ENCODE peak calls at places on chromosomes 11 and 22, in five cellular contexts. V is stomach, D is transverse colon, B is HCT116, G is suprapubic skin. K is an unnamed sample.

GRCh38 chr22:36369922-36370781 is 17.6 kb downstream of the MYH9 start:
- DNase-seq in B (no peak), D (peak; percentile 80), G (no peak), V (peak; percentile 76), K (peak; percentile 92)

GRCh38 chr22:17149073-17149815 is 9.8 kb downstream of the HDHD5 start:
- DNase-seq in G (peak; percentile 55), D (peak; percentile 81), V (peak; percentile 62), B (no peak), K (no peak)

GRCh38 chr11:96254087-96254486 is 88.9 kb downstream of the MAML2 start:
- DNase-seq in B (no peak), G (no peak), V (no peak), D (peak; percentile 35), K (peak; percentile 42)

GRCh38 chr11:76614471-76615183 is 55.9 kb downstream of the LRRC32 start:
- DNase-seq in G (peak; percentile 87), V (peak; percentile 23), B (no peak), D (no peak), K (no peak)

GRCh38 chr11:22707119-22707899 is 40.9 kb downstream of the GAS2 start:
- DNase-seq in B (no peak), D (no peak), G (no peak), V (no peak), K (no peak)

GRCh38 chr11:69216609-69217008 is 60.9 kb downstream of the SMIM38 start:
- DNase-seq in B (no peak), D (no peak), V (peak; percentile 8), G (peak; percentile 48), K (no peak)

GRCh38 chr11:61814242-61814957 is 2.4 kb downstream of the FADS1 start:
- DNase-seq in D (peak; percentile 34), G (no peak), V (no peak), B (peak; percentile 67), K (peak; percentile 42)

GRCh38 chr22:24315367-24315781 is 44.7 kb downstream of the SPECC1L start:
- DNase-seq in D (no peak), G (no peak), B (no peak), V (no peak), K (no peak)

GRCh38 chr11:34536056-34536455 is 22.5 kb upstream of the ELF5 start:
- DNase-seq in B (no peak), G (no peak), V (no peak), D (no peak), K (no peak)

GRCh38 chr11:3616721-3617460 is 24.9 kb downstream of the ART5 start:
- DNase-seq in V (no peak), G (no peak), B (no peak), D (no peak), K (peak; percentile 79)

GRCh38 chr11:109851780-109852390 is 241.3 kb upstream of the ZC3H12C start:
- DNase-seq in B (no peak), D (no peak), G (no peak), V (no peak), K (no peak)

GRCh38 chr11:4454031-4454430 is 4.9 kb downstream of the OR52K2 start:
- DNase-seq in V (no peak), G (no peak), B (no peak), D (no peak), K (no peak)

GRCh38 chr22:36936362-36937116 is 23.1 kb downstream of the CSF2RB start:
- DNase-seq in V (no peak), D (no peak), G (no peak), B (no peak), K (peak; percentile 65)

GRCh38 chr22:50016308-50016987 is 3.9 kb upstream of the IL17REL start:
- DNase-seq in B (no peak), V (no peak), D (peak; percentile 6), G (peak; percentile 37), K (peak; percentile 19)

GRCh38 chr11:19919050-19919561 is 206.5 kb downstream of the NAV2 start:
- DNase-seq in B (no peak), V (peak; percentile 65), D (peak; percentile 20), G (no peak), K (no peak)

GRCh38 chr11:109306322-109306721 is 115.7 kb upstream of the C11orf87 start:
- DNase-seq in B (no peak), G (no peak), V (no peak), D (no peak), K (no peak)

GRCh38 chr11:19284881-19285280 is 44.1 kb upstream of the E2F8 start:
- DNase-seq in B (no peak), G (no peak), V (no peak), D (no peak), K (no peak)

GRCh38 chr11:61844909-61845565 is 16.9 kb downstream of the FADS2 start:
- DNase-seq in B (no peak), V (no peak), G (no peak), D (no peak), K (no peak)

GRCh38 chr22:41782316-41782715 is 18.2 kb upstream of the CCDC134 start:
- DNase-seq in G (no peak), D (peak; percentile 17), V (no peak), B (no peak), K (no peak)

GRCh38 chr22:38781033-38781432 is 12.9 kb downstream of the DNAL4 start:
- DNase-seq in B (no peak), D (no peak), G (no peak), V (no peak), K (no peak)

GRCh38 chr11:117834838-117835443 is 10.4 kb upstream of the FXYD2 start:
- DNase-seq in V (peak; percentile 4), G (no peak), D (peak; percentile 1), B (no peak), K (no peak)

GRCh38 chr22:41668971-41669911 is 19.4 kb downstream of the SNU13 start:
- DNase-seq in B (no peak), D (no peak), G (peak; percentile 58), V (no peak), K (no peak)

GRCh38 chr22:26479792-26480610 is 3.6 kb downstream of the HPS4 start:
- DNase-seq in D (no peak), V (no peak), G (no peak), B (no peak), K (no peak)
- TF ChIP-seq POLR2AphosphoS5 in D (no peak), V (no peak), G (no peak), B (no peak), K (no peak)

DNA sequence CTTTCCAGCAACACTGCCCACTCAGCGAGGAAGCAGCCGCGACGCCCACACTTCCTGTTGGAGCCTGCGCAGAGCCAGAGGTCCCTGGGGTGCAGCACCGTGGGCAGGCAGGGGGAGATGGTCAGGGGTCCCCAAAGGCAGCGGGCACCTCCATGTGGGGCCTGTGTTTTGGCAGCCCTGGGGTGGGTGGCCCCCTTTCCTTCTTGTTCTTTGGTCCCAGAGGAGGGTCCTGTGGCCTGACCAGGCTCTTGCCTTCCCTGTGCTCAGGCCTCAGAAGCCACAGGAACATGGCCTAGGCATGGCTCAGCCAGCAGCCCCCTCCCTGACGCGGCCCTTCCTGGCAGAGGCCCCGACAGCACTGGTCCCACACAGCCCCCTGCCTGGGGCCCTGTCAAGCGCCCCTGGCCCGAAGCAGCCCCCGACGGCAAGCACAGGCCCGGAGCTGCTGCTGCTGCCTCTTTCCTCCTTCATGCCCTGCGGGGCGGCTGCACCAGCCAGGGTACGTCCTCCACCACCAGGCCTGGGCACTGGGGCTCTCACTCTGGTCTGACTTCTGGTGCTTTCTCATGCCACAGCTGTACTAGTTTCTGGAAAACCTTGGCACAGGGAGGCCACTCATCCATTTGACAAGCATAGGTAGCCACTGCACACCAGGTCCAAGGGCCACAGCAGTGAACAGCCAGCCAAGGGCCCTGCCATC is 47.1 kb downstream of the PISD start:
- DNase-seq in V (no peak), G (no peak), B (no peak), D (no peak), K (no peak)
- TF ChIP-seq POLR2AphosphoS5 in V (no peak), G (no peak), B (no peak), D (no peak), K (no peak)

GRCh38 chr22:47434336-47435203 is 672.1 kb downstream of the TBC1D22A start:
- DNase-seq in V (no peak), B (no peak), G (no peak), D (no peak), K (no peak)

GRCh38 chr22:47433627-47434026 is 671.2 kb downstream of the TBC1D22A start:
- DNase-seq in D (no peak), B (no peak), G (no peak), V (no peak), K (no peak)

GRCh38 chr22:47435826-47436225 is 673.4 kb downstream of the TBC1D22A start:
- DNase-seq in G (no peak), B (no peak), D (no peak), V (no peak), K (no peak)

GRCh38 chr22:47435204-47435487 is 672.7 kb downstream of the TBC1D22A start:
- DNase-seq in G (no peak), D (no peak), V (no peak), B (no peak), K (no peak)

GRCh38 chr22:47432683-47433082 is 670.2 kb downstream of the TBC1D22A start:
- DNase-seq in G (no peak), D (no peak), V (no peak), B (no peak), K (no peak)
- TF ChIP-seq POLR2AphosphoS5 in G (no peak), D (no peak), V (no peak), B (no peak), K (no peak)

DNA sequence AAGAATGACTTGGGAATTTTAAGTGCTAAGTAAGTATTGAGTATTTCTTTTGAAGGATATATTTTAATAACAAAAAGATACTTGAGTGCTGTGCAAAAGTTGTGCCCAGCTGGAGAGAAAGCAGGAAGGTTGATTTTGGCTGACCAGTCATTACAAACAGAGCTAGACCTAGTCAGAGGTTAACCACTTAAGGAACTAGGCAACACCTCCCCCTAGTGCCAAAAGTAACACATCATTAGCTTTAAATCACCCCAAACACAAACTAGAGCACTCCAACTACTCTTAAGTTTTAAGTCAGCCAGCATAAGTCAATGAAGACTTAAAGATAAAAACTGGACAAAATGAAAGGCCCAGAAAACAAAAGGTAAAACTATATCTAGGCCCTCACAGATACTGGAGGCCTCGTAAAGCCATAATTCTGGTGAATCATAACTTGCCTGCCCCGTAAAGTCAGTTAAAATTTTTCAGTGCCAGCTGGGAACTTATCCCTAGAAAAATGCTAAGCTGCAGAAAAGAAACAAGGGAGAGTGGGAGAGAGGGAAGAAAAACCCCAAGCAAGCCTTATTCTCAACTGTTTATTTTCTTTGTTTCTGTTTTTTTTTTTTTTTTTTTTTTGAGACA is 4.6 kb downstream of the TMEM9B start:
- DNase-seq in V (no peak), D (peak; percentile 15), G (no peak), B (peak; percentile 67), K (peak; percentile 41)
- TF ChIP-seq POLR2AphosphoS5 in V (peak; percentile 71), D (no peak), G (no peak), B (no peak), K (no peak)

GRCh38 chr22:28956506-28956905 is 73.1 kb downstream of the ZNRF3 start:
- DNase-seq in G (no peak), D (no peak), B (no peak), V (no peak), K (no peak)
- TF ChIP-seq POLR2AphosphoS5 in G (no peak), D (no peak), B (no peak), V (no peak), K (no peak)

K was measured in upper lobe of left lung.